ENCODE peak calls at places on chromosomes 2 and 18, in six cellular contexts. Z is upper lobe of left lung, N is spleen, O is suprapubic skin, L is adrenal gland, I is esophagus muscularis mucosa. P is an unnamed sample.

GRCh38 chr2:223459328-223459939 is 142.7 kb downstream of the SCG2 start:
- DNase-seq in L (no peak), N (no peak), I (no peak), O (no peak), Z (no peak), P (no peak)

GRCh38 chr2:160306985-160307384 is 106.9 kb upstream of the ITGB6 start:
- DNase-seq in L (no peak), O (peak), N (no peak), Z (no peak), I (no peak), P (peak)

GRCh38 chr2:71190959-71191943 is 35.7 kb downstream of the PAIP2B start:
- DNase-seq in N (no peak), O (no peak), L (peak), I (peak), Z (no peak), P (no peak)

GRCh38 chr18:37483221-37483971 is 82.2 kb downstream of the CELF4 start:
- DNase-seq in Z (no peak), N (no peak), L (no peak), O (no peak), I (no peak), P (no peak)

GRCh38 chr2:134522856-134523460 is 195.8 kb downstream of the TMEM163 start:
- DNase-seq in Z (no peak), N (no peak), I (no peak), O (no peak), L (no peak), P (no peak)

GRCh38 chr2:20052229-20052871 is 922 bp upstream of the LAPTM4A start:
- DNase-seq in I (no peak), L (no peak), O (no peak), Z (no peak), N (no peak), P (no peak)

GRCh38 chr18:56085561-56085960 is 497.6 kb upstream of the TCF4 start:
- DNase-seq in N (no peak), O (no peak), L (no peak), Z (no peak), I (no peak), P (peak)

GRCh38 chr18:63477972-63478371 is 1.2 kb downstream of the SERPINB5 start:
- DNase-seq in O (no peak), I (no peak), L (no peak), Z (no peak), N (no peak), P (no peak)

GRCh38 chr2:85164145-85164559 is 31.0 kb downstream of the TCF7L1 start:
- DNase-seq in I (no peak), N (no peak), L (peak), Z (peak), O (no peak), P (no peak)

GRCh38 chr2:74555610-74556103 is 1.1 kb downstream of the DOK1 start:
- DNase-seq in I (no peak), L (no peak), Z (peak), O (no peak), N (peak), P (no peak)

GRCh38 chr2:2569306-2569705 is 238.2 kb upstream of the MYT1L start:
- DNase-seq in O (no peak), Z (no peak), L (peak), I (no peak), N (peak), P (peak)

GRCh38 chr2:133975676-133976428 is 278.0 kb upstream of the MGAT5 start:
- DNase-seq in I (no peak), L (no peak), Z (no peak), O (no peak), N (no peak), P (no peak)

GRCh38 chr2:211930331-211930730 is 608.3 kb downstream of the ERBB4 start:
- DNase-seq in Z (no peak), I (no peak), N (no peak), L (no peak), O (no peak), P (no peak)

GRCh38 chr2:118021361-118021760 is 7.5 kb upstream of the CCDC93 start:
- DNase-seq in L (no peak), O (no peak), Z (no peak), I (no peak), N (no peak), P (no peak)

GRCh38 chr2:159609933-159610523 is 6.3 kb downstream of the BAZ2B start:
- DNase-seq in L (no peak), O (no peak), I (no peak), Z (no peak), N (no peak), P (no peak)

GRCh38 chr2:119184512-119184911 is 26.0 kb upstream of the C1QL2 start:
- DNase-seq in L (no peak), O (no peak), Z (no peak), N (no peak), I (no peak), P (no peak)

GRCh38 chr2:129689600-129689999 is 289.9 kb upstream of the RAB6C start:
- DNase-seq in N (no peak), L (no peak), Z (no peak), O (no peak), I (no peak), P (no peak)

GRCh38 chr2:234422895-234423505 is 73.9 kb downstream of the ARL4C start:
- DNase-seq in I (no peak), L (no peak), Z (peak), N (peak), O (no peak), P (no peak)

GRCh38 chr2:72917138-72917874 is at the start of gene EMX1:
- DNase-seq in L (peak), N (peak), Z (peak), I (no peak), O (peak), P (peak)

GRCh38 chr18:54734059-54734458 is 94.2 kb upstream of the RAB27B start:
- DNase-seq in L (peak), N (no peak), I (no peak), Z (no peak), O (no peak), P (no peak)

GRCh38 chr2:85933753-85934594 is 45.2 kb upstream of the ST3GAL5 start:
- DNase-seq in O (no peak), N (no peak), L (peak), I (no peak), Z (no peak), P (no peak)

GRCh38 chr2:165113414-165113813 is 90.4 kb downstream of the SCN3A start:
- DNase-seq in Z (no peak), L (no peak), I (no peak), O (no peak), N (no peak), P (no peak)

GRCh38 chr2:15159751-15160177 is 401.4 kb downstream of the NBAS start:
- DNase-seq in O (no peak), Z (no peak), N (no peak), I (no peak), L (no peak), P (no peak)

GRCh38 chr2:173590278-173590811 is 235.7 kb downstream of the CDCA7 start:
- DNase-seq in N (no peak), I (no peak), Z (peak), O (peak), L (peak), P (peak)

GRCh38 chr18:6734746-6735430 is 5.4 kb downstream of the ARHGAP28 start:
- DNase-seq in N (no peak), L (no peak), O (no peak), I (no peak), Z (no peak), P (no peak)

GRCh38 chr2:158782616-158783015 is 12.5 kb upstream of the DAPL1 start:
- DNase-seq in L (no peak), Z (no peak), I (no peak), O (no peak), N (no peak), P (no peak)

GRCh38 chr2:1282552-1282951 is 130.7 kb upstream of the TPO start:
- DNase-seq in L (no peak), Z (no peak), I (peak), N (no peak), O (no peak), P (no peak)

GRCh38 chr2:1287427-1287826 is 125.8 kb upstream of the TPO start:
- DNase-seq in I (no peak), O (no peak), N (no peak), Z (no peak), L (no peak), P (no peak)

GRCh38 chr2:1283020-1283801 is 130.1 kb upstream of the TPO start:
- DNase-seq in I (peak), N (no peak), Z (no peak), O (no peak), L (no peak), P (no peak)

GRCh38 chr2:1286929-1287328 is 126.3 kb upstream of the TPO start:
- DNase-seq in L (no peak), O (no peak), I (no peak), Z (no peak), N (no peak), P (no peak)

DNA sequence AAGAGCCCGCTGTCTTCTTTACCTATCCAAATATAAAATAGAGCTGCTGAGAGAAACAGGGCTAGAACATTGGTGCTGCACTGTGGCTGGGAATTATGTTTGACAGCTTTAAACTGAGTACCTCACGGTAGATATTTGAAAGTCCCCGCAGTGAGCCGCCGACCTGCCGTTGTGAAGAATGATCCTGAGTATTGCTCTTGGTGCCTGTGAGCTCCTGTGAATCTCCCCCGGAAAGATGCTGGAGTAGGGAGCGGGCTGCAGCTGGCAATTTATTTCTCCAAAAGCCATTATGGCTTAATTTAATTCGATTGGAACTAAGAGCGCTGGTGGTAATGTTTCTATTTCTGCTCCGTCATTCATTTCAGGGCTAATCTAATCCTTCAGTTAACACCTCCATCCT is 129.4 kb upstream of the TPO start:
- DNase-seq in Z (no peak), O (no peak), I (peak), N (no peak), L (no peak), P (no peak)
- H3K4me3 ChIP-seq in Z (no peak), O (no peak), I (no peak), N (no peak), L (no peak), P (no peak)

GRCh38 chr18:59899298-59900221 is at the start of gene PMAIP1:
- DNase-seq in N (peak), Z (peak), I (peak), L (peak), O (peak), P (peak)
- TF ChIP-seq POLR2A in N (peak), Z (peak), I (no peak), L (peak), O (peak), P (no peak)

DNA sequence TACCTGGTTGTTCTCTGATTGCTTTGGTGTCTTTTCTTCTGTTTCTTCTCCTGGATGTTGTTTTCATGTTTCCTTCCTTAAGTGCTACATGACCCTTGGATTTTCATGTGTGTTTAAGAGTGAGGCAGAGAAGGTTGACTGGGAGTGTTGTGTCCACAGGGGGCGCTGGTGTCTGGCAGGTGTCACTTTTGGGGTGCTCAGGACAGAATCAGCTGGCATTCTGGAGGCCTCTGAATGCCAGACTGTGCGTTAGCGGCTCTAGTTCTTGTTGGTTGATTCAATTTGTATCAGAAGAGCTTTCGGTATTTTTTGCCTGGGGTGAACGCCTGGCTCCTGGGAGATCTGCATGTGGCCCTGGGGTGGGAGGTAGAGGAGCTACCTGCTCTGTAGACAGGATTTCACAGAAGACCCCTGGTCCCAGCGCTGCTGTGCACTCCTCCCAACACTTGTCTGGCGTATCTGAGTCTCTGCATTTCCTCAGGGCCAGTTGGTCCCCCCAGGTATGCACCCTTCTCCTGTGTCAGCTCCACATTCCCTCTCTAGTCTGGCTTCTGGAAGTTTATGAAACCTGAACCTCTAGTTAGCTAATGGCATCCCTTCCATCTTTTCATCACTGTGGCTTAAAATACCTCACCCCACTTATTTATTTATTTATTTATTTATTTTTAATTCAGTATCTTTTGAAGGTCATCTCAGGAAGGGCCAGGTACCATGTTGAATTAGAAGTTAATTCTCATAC is 1.1 kb downstream of the GREB1 start:
- DNase-seq in N (no peak), L (no peak), I (no peak), Z (no peak), O (no peak), P (no peak)
- TF ChIP-seq CTCF in N (no peak), L (no peak), I (no peak), Z (no peak), O (no peak), P (no peak)

DNA sequence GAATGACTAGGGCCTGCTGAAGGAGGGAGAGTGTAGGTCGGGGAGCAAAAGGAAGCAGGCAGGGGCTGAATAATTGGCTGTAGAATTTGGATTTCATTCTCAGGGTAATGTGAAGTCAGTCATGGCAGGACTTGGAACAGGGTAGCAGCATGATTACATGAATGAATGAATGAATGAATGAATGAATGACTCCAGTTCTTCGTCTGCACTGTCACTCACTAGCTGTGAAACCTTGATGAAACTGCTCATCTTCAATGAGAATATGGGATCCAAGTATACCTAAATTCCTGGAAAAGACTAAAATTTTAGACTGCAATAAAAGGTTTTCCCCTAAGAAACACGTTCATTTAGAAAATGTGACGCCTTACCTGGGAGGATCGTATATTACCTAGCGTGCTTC is 3.0 kb upstream of the RND3 start:
- DNase-seq in N (no peak), O (no peak), Z (no peak), L (no peak), I (no peak), P (no peak)
- H3K4me3 ChIP-seq in N (no peak), O (no peak), Z (no peak), L (no peak), I (no peak), P (no peak)

P was measured in lower leg skin.